ENCODE peak calls at places on chromosome 6, in nine cellular contexts. F, N, L, Z, C, R, Y, P and B are unnamed samples. For H3K36me3, the result is how much of the 10 kb centered on the place peaks cover.

GRCh38 chr6:136086686-136087085 is 163.4 kb downstream of the MTFR2 start:
- DNase-seq in F (peak), N (no peak), L (no peak), Z (no peak), C (no peak), R (peak), Y (no peak), P (no peak), B (no peak)

GRCh38 chr6:85544776-85545175 is 48.9 kb downstream of the SNX14 start:
- DNase-seq in F (no peak), N (peak), L (no peak), Z (no peak), C (no peak), R (no peak), Y (no peak), P (no peak), B (no peak)

GRCh38 chr6:119161450-119161849 is 83.0 kb upstream of the FAM184A start:
- DNase-seq in F (no peak), N (no peak), L (no peak), Z (no peak), C (no peak), R (peak), Y (no peak), P (no peak), B (no peak)

GRCh38 chr6:20211037-20211940 is 980 bp downstream of the MBOAT1 start:
- DNase-seq in F (no peak), N (peak), L (no peak), Z (no peak), C (peak), R (no peak), Y (no peak), P (no peak), B (peak)

GRCh38 chr6:52595000-52595795 is 18.3 kb upstream of the TRAM2 start:
- DNase-seq in F (no peak), N (peak), L (peak), Z (no peak), C (peak), R (peak), Y (no peak), P (no peak), B (peak)

GRCh38 chr6:81171991-81172740 is 580.3 kb downstream of the TENT5A start:
- DNase-seq in F (peak), N (peak), L (peak), Z (peak), C (peak), R (peak), Y (peak), P (no peak), B (no peak)

GRCh38 chr6:93341900-93342613 is 77.3 kb downstream of the EPHA7 start:
- DNase-seq in F (no peak), N (no peak), L (no peak), Z (no peak), C (no peak), R (no peak), Y (no peak), P (no peak), B (no peak)

GRCh38 chr6:85078071-85078470 is 313.7 kb upstream of the TBX18 start:
- DNase-seq in F (no peak), N (peak), L (peak), Z (no peak), C (peak), R (peak), Y (peak), P (no peak), B (no peak)

GRCh38 chr6:87155920-87156600 is 695 bp downstream of the ZNF292 start:
- DNase-seq in F (peak), N (peak), L (peak), Z (peak), C (peak), R (peak), Y (no peak), P (peak), B (peak)

GRCh38 chr6:16318538-16318937 is 80.2 kb downstream of the GMPR start:
- DNase-seq in F (no peak), N (peak), L (peak), Z (no peak), C (peak), R (peak), Y (no peak), P (no peak), B (no peak)

GRCh38 chr6:96520851-96521115 is 823 bp upstream of the UFL1 start:
- DNase-seq in F (no peak), N (peak), L (no peak), Z (no peak), C (peak), R (no peak), Y (no peak), P (no peak), B (no peak)

GRCh38 chr6:165972139-165972802 is 195.4 kb downstream of the TBXT start:
- DNase-seq in F (no peak), N (no peak), L (no peak), Z (no peak), C (no peak), R (no peak), Y (no peak), P (no peak), B (no peak)

GRCh38 chr6:27752038-27752885 is 159.9 kb downstream of the OR2B2 start:
- DNase-seq in F (peak), N (peak), L (peak), Z (peak), C (peak), R (peak), Y (peak), P (peak), B (no peak)

GRCh38 chr6:39362487-39362865 is 40.0 kb upstream of the KCNK16 start:
- DNase-seq in F (no peak), N (no peak), L (peak), Z (no peak), C (no peak), R (no peak), Y (no peak), P (no peak), B (no peak)

GRCh38 chr6:27297857-27298730 is 14.0 kb downstream of the POM121L2 start:
- DNase-seq in F (no peak), N (peak), L (peak), Z (no peak), C (peak), R (peak), Y (peak), P (no peak), B (no peak)

GRCh38 chr6:48671506-48671905 is 560.5 kb upstream of the PTCHD4 start:
- DNase-seq in F (no peak), N (no peak), L (no peak), Z (no peak), C (peak), R (peak), Y (no peak), P (no peak), B (no peak)

GRCh38 chr6:14732845-14733757 is 512.8 kb upstream of the JARID2 start:
- DNase-seq in F (no peak), N (peak), L (peak), Z (no peak), C (peak), R (peak), Y (peak), P (no peak), B (no peak)

GRCh38 chr6:111250743-111251406 is 163.6 kb downstream of the SLC16A10 start:
- DNase-seq in F (no peak), N (no peak), L (no peak), Z (no peak), C (no peak), R (no peak), Y (no peak), P (no peak), B (no peak)

GRCh38 chr6:56555438-56555872 is 87.2 kb downstream of the DST start:
- DNase-seq in F (no peak), N (peak), L (peak), Z (no peak), C (no peak), R (peak), Y (no peak), P (no peak), B (no peak)

GRCh38 chr6:158284340-158285210 is 27.7 kb upstream of the TULP4 start:
- DNase-seq in F (no peak), N (peak), L (peak), Z (no peak), C (peak), R (peak), Y (no peak), P (no peak), B (no peak)

GRCh38 chr6:15825332-15825930 is 162.6 kb upstream of the DTNBP1 start:
- DNase-seq in F (no peak), N (no peak), L (no peak), Z (no peak), C (no peak), R (no peak), Y (no peak), P (no peak), B (no peak)

GRCh38 chr6:26520840-26521484 is 17.2 kb upstream of the HMGN4 start:
- DNase-seq in F (peak), N (peak), L (peak), Z (peak), C (peak), R (peak), Y (peak), P (peak), B (peak)

GRCh38 chr6:118933855-118934460 is 1.0 kb downstream of the MCM9 start:
- DNase-seq in F (no peak), N (no peak), L (no peak), Z (no peak), C (no peak), R (no peak), Y (no peak), P (no peak), B (no peak)

GRCh38 chr6:5219292-5219691 is 41.5 kb downstream of the LYRM4 start:
- DNase-seq in F (no peak), N (no peak), L (no peak), Z (no peak), C (peak), R (no peak), Y (no peak), P (no peak), B (no peak)

GRCh38 chr6:31871068-31871659 is 7.6 kb downstream of the SLC44A4 start:
- DNase-seq in F (no peak), N (peak), L (no peak), Z (no peak), C (no peak), R (peak), Y (no peak), P (no peak), B (no peak)

GRCh38 chr6:40806479-40806878 is 219.3 kb upstream of the LRFN2 start:
- DNase-seq in F (no peak), N (no peak), L (no peak), Z (no peak), C (peak), R (no peak), Y (no peak), P (no peak), B (no peak)

GRCh38 chr6:80457044-80457933 is 350.8 kb downstream of the BCKDHB start:
- DNase-seq in F (peak), N (peak), L (peak), Z (no peak), C (peak), R (peak), Y (peak), P (no peak), B (no peak)

GRCh38 chr6:45808917-45809316 is 206.7 kb downstream of the CLIC5 start:
- DNase-seq in F (no peak), N (no peak), L (no peak), Z (no peak), C (no peak), R (no peak), Y (no peak), P (no peak), B (no peak)

GRCh38 chr6:28695671-28696537 is 170.2 kb downstream of the GPX5 start:
- DNase-seq in F (no peak), N (peak), L (peak), Z (no peak), C (peak), R (peak), Y (no peak), P (no peak), B (no peak)

GRCh38 chr6:64838726-64839125 is 868.3 kb downstream of the EYS start:
- DNase-seq in F (no peak), N (no peak), L (no peak), Z (no peak), C (no peak), R (peak), Y (no peak), P (no peak), B (no peak)

GRCh38 chr6:142236686-142237085 is 65.1 kb upstream of the ADGRG6 start:
- DNase-seq in F (no peak), N (no peak), L (no peak), Z (no peak), C (no peak), R (no peak), Y (no peak), P (no peak), B (no peak)

GRCh38 chr6:40320441-40320840 is 266.7 kb downstream of the LRFN2 start:
- DNase-seq in F (no peak), N (no peak), L (no peak), Z (no peak), C (no peak), R (no peak), Y (no peak), P (no peak), B (no peak)

GRCh38 chr6:158042245-158042798 is 60.7 kb downstream of the SYNJ2 start:
- DNase-seq in F (peak), N (peak), L (peak), Z (peak), C (peak), R (peak), Y (peak), P (peak), B (peak)

GRCh38 chr6:169529931-169530761 is 171.7 kb downstream of the WDR27 start:
- DNase-seq in F (no peak), N (peak), L (no peak), Z (peak), C (no peak), R (peak), Y (no peak), P (peak), B (peak)

GRCh38 chr6:97925504-97925903 is 642.5 kb upstream of the MMS22L start:
- DNase-seq in F (no peak), N (no peak), L (no peak), Z (no peak), C (no peak), R (no peak), Y (no peak), P (no peak), B (no peak)

GRCh38 chr6:10884245-10884972 is 2.4 kb upstream of the SYCP2L start:
- DNase-seq in F (no peak), N (no peak), L (no peak), Z (no peak), C (no peak), R (no peak), Y (no peak), P (no peak), B (no peak)

GRCh38 chr6:38799529-38800184 is 84.5 kb downstream of the DNAH8 start:
- DNase-seq in F (no peak), N (no peak), L (no peak), Z (no peak), C (peak), R (no peak), Y (no peak), P (no peak), B (no peak)

GRCh38 chr6:70277480-70277879 is 25.4 kb downstream of the COL9A1 start:
- DNase-seq in F (no peak), N (peak), L (no peak), Z (no peak), C (peak), R (peak), Y (no peak), P (no peak), B (no peak)

GRCh38 chr6:70281923-70282902 is 20.7 kb downstream of the COL9A1 start:
- DNase-seq in F (peak), N (no peak), L (no peak), Z (no peak), C (no peak), R (peak), Y (no peak), P (peak), B (no peak)

GRCh38 chr6:70280462-70280861 is 22.4 kb downstream of the COL9A1 start:
- DNase-seq in F (no peak), N (no peak), L (no peak), Z (no peak), C (no peak), R (no peak), Y (no peak), P (peak), B (peak)

GRCh38 chr6:70282906-70283461 is 19.9 kb downstream of the COL9A1 start:
- DNase-seq in F (no peak), N (no peak), L (no peak), Z (no peak), C (no peak), R (no peak), Y (no peak), P (peak), B (no peak)
- H3K4me3 ChIP-seq in F (peak), N (no peak), L (no peak), Z (no peak), C (no peak), R (peak), Y (no peak), P (peak), B (no peak)

GRCh38 chr6:155260686-155261085 is 3.1 kb upstream of the CLDN20 start:
- DNase-seq in F (no peak), N (no peak), L (no peak), Z (no peak), C (no peak), R (no peak), Y (no peak), P (no peak), B (no peak)
- H3K36me3 ChIP-seq in F (half or more), N (under half), L (under half), Z (under half), C (under half), R (under half), Y (under half), P (under half), B (under half)

DNA sequence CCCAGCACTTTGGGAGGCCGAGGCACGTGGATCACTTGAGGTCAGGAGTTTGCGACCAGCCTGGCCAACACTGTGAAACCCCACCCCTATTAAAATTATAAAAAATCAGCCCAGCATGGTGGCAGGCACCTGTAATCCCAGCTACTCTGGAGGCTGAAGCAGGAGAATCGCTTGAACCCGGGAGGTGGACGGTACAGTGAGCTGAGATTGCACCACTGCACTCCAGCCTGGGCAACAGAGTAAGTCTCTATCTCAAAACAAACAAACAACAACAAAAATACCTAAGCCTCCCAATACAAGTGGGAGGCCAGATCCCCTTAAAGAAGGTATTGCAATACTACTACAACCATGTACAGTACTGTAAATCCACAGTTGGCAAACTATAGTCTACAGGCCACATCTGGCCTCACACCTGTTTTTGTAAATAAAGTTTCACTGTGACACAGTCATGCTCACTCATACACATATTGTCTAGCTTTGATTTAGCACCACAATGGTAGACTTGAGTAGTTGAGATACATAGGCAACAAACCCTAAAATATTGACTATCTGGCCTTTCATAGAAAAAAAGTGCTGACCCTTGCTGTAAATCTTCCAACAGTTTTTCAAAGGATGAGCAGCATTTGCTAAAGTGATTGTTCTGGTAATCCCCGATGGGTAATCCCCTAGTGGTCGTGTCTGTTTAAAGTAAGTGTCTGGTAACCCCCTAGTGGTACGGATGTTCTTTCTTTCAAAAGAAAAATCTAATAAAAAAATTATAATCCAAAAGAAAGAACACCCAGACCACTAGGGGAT is 202.0 kb downstream of the RNGTT start:
- DNase-seq in F (no peak), N (no peak), L (no peak), Z (no peak), C (no peak), R (no peak), Y (no peak), P (peak), B (no peak)
- TF ChIP-seq CTCF in F (no peak), N (no peak), L (no peak), Z (no peak), C (no peak), R (no peak), Y (no peak), P (no peak), B (no peak)

GRCh38 chr6:43944908-43945777 is 175.1 kb downstream of the VEGFA start:
- DNase-seq in F (no peak), N (peak), L (no peak), Z (no peak), C (no peak), R (no peak), Y (no peak), P (no peak), B (no peak)
- H3K4me3 ChIP-seq in F (no peak), N (no peak), L (no peak), Z (no peak), C (no peak), R (no peak), Y (no peak), P (no peak), B (no peak)

GRCh38 chr6:128885381-128885780 is 2.4 kb downstream of the LAMA2 start:
- DNase-seq in F (no peak), N (no peak), L (no peak), Z (no peak), C (no peak), R (no peak), Y (no peak), P (no peak), B (no peak)

GRCh38 chr6:128882991-128883571 is at the start of gene LAMA2:
- DNase-seq in F (peak), N (peak), L (peak), Z (peak), C (no peak), R (peak), Y (no peak), P (peak), B (peak)

DNA sequence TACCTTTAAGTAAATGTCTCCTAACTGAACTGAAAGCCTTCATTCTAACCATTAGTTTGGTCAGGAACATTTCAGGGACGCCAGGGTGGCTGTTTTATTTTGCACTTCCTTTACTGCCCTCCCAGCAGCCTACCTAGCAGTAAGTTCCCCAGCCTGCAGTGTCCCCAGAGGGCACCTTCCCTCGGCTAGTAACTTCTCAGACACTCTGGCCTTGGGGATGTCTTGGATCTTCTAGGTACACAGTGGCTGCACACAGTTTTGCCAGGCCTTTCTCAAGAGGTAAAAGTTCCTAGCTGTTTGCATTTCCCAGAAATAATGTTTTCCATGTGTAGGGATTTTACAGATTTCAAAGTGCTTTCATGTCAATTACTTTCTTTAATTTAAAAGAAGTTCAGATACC is 378 bp upstream of the LAMA2 start:
- DNase-seq in F (no peak), N (no peak), L (no peak), Z (no peak), C (no peak), R (no peak), Y (no peak), P (no peak), B (no peak)
- H3K36me3 ChIP-seq in F (under half), N (under half), L (under half), Z (under half), C (under half), R (under half), Y (under half), P (under half), B (under half)

GRCh38 chr6:113998811-113999210 is 27.9 kb upstream of the HDAC2 start:
- DNase-seq in F (no peak), N (no peak), L (no peak), Z (no peak), C (no peak), R (no peak), Y (no peak), P (no peak), B (no peak)
- TF ChIP-seq CTCF in F (no peak), N (no peak), L (no peak), Z (no peak), C (no peak), R (no peak), Y (no peak), P (no peak), B (no peak)

GRCh38 chr6:42454428-42454791 is 2.7 kb upstream of the TRERF1 start:
- DNase-seq in F (peak), N (peak), L (no peak), Z (peak), C (no peak), R (peak), Y (no peak), P (peak), B (peak)
- H3K4me3 ChIP-seq in F (peak), N (peak), L (no peak), Z (no peak), C (no peak), R (peak), Y (no peak), P (peak), B (no peak)

DNA sequence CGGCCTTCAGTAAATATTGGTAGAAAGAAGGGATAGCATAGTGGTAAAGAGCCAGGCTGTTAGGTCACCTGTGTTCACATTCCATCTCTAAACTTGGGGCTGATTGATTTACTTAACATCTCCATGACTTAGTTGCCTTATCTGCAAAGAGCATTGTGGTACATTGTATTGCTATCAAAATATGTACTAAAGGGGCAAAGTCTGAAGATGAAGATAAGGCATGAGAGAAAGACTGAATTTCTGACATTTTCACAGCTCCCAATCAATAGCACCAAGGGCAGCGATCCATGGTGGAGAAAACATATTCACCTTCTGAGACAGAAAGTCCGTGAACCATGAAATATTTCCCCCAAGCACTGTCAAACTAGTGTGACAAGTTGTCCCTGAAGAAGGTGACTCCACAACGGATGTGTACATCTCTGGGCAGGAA is 223.3 kb upstream of the STXBP5 start:
- DNase-seq in F (no peak), N (no peak), L (no peak), Z (no peak), C (no peak), R (no peak), Y (no peak), P (no peak), B (no peak)
- H3K36me3 ChIP-seq in F (under half), N (under half), L (under half), Z (under half), C (under half), R (under half), Y (under half), P (under half), B (under half)

GRCh38 chr6:21791066-21791465 is 197.5 kb downstream of the SOX4 start:
- DNase-seq in F (no peak), N (peak), L (no peak), Z (no peak), C (no peak), R (no peak), Y (no peak), P (no peak), B (no peak)
- TF ChIP-seq CTCF in F (no peak), N (no peak), L (no peak), Z (no peak), C (no peak), R (no peak), Y (no peak), P (no peak), B (no peak)